ENCODE peak calls at places on chromosomes 7 and 10, in ten cellular contexts. One of them, this sample, is unnamed.

GRCh38 chr10:43689955-43690771 is 41.5 kb upstream of the ZNF32 start:
- DNase-seq in activated CD4-positive, CD25-positive, alpha-beta regulatory T cell: peak; percentile 71
- DNase-seq in endothelial cell: peak; percentile 88
- DNase-seq in HS-5: peak; percentile 19
- DNase-seq in RWPE1: peak; percentile 48
- DNase-seq in AG04450: peak; percentile 26
- DNase-seq in stimulated activated CD8-positive, alpha-beta memory T cell treated with anti-CD3 and anti-CD28 coated beads, Interleukin-7, amount 100 ng/mL, for 1 hour: peak; percentile 67
- DNase-seq in HAP-1: peak; percentile 81
- DNase-seq in hypothalamus: peak; percentile 46
- DNase-seq in PC-9: peak; percentile 54
- DNase-seq in this sample: no peak

GRCh38 chr7:39105720-39106119 is 128.0 kb downstream of the POU6F2 start:
- DNase-seq in activated CD4-positive, CD25-positive, alpha-beta regulatory T cell: no peak
- DNase-seq in endothelial cell: no peak
- DNase-seq in HS-5: no peak
- DNase-seq in RWPE1: no peak
- DNase-seq in AG04450: no peak
- DNase-seq in stimulated activated CD8-positive, alpha-beta memory T cell treated with anti-CD3 and anti-CD28 coated beads, Interleukin-7, amount 100 ng/mL, for 1 hour: no peak
- DNase-seq in HAP-1: no peak
- DNase-seq in hypothalamus: no peak
- DNase-seq in PC-9: no peak
- DNase-seq in this sample: no peak

GRCh38 chr10:49144021-49144720 is 10.3 kb upstream of the FAM170B start:
- DNase-seq in activated CD4-positive, CD25-positive, alpha-beta regulatory T cell: no peak
- DNase-seq in endothelial cell: no peak
- DNase-seq in HS-5: no peak
- DNase-seq in RWPE1: no peak
- DNase-seq in AG04450: peak; percentile 74
- DNase-seq in stimulated activated CD8-positive, alpha-beta memory T cell treated with anti-CD3 and anti-CD28 coated beads, Interleukin-7, amount 100 ng/mL, for 1 hour: no peak
- DNase-seq in HAP-1: no peak
- DNase-seq in hypothalamus: no peak
- DNase-seq in PC-9: no peak
- DNase-seq in this sample: no peak

GRCh38 chr7:3034591-3035150 is 9.0 kb downstream of the CARD11 start:
- DNase-seq in activated CD4-positive, CD25-positive, alpha-beta regulatory T cell: no peak
- DNase-seq in endothelial cell: no peak
- DNase-seq in HS-5: no peak
- DNase-seq in RWPE1: no peak
- DNase-seq in AG04450: no peak
- DNase-seq in stimulated activated CD8-positive, alpha-beta memory T cell treated with anti-CD3 and anti-CD28 coated beads, Interleukin-7, amount 100 ng/mL, for 1 hour: no peak
- DNase-seq in HAP-1: no peak
- DNase-seq in hypothalamus: no peak
- DNase-seq in PC-9: no peak
- DNase-seq in this sample: no peak

GRCh38 chr7:50608196-50608906 is 43.1 kb upstream of the DDC start:
- DNase-seq in activated CD4-positive, CD25-positive, alpha-beta regulatory T cell: no peak
- DNase-seq in endothelial cell: no peak
- DNase-seq in HS-5: no peak
- DNase-seq in RWPE1: no peak
- DNase-seq in AG04450: no peak
- DNase-seq in stimulated activated CD8-positive, alpha-beta memory T cell treated with anti-CD3 and anti-CD28 coated beads, Interleukin-7, amount 100 ng/mL, for 1 hour: no peak
- DNase-seq in HAP-1: no peak
- DNase-seq in hypothalamus: no peak
- DNase-seq in PC-9: no peak
- DNase-seq in this sample: no peak

GRCh38 chr7:140857048-140857447 is 67.7 kb downstream of the BRAF start:
- DNase-seq in activated CD4-positive, CD25-positive, alpha-beta regulatory T cell: no peak
- DNase-seq in endothelial cell: no peak
- DNase-seq in HS-5: no peak
- DNase-seq in RWPE1: no peak
- DNase-seq in AG04450: no peak
- DNase-seq in stimulated activated CD8-positive, alpha-beta memory T cell treated with anti-CD3 and anti-CD28 coated beads, Interleukin-7, amount 100 ng/mL, for 1 hour: no peak
- DNase-seq in HAP-1: no peak
- DNase-seq in hypothalamus: no peak
- DNase-seq in PC-9: no peak
- DNase-seq in this sample: no peak

GRCh38 chr7:122688385-122688998 is 10.4 kb downstream of the RNF133 start:
- DNase-seq in activated CD4-positive, CD25-positive, alpha-beta regulatory T cell: no peak
- DNase-seq in endothelial cell: no peak
- DNase-seq in HS-5: no peak
- DNase-seq in RWPE1: no peak
- DNase-seq in AG04450: no peak
- DNase-seq in stimulated activated CD8-positive, alpha-beta memory T cell treated with anti-CD3 and anti-CD28 coated beads, Interleukin-7, amount 100 ng/mL, for 1 hour: no peak
- DNase-seq in HAP-1: no peak
- DNase-seq in hypothalamus: no peak
- DNase-seq in PC-9: no peak
- DNase-seq in this sample: no peak

GRCh38 chr10:102242118-102242485 is 790 bp upstream of the PITX3 start:
- DNase-seq in activated CD4-positive, CD25-positive, alpha-beta regulatory T cell: no peak
- DNase-seq in endothelial cell: no peak
- DNase-seq in HS-5: no peak
- DNase-seq in RWPE1: no peak
- DNase-seq in AG04450: no peak
- DNase-seq in stimulated activated CD8-positive, alpha-beta memory T cell treated with anti-CD3 and anti-CD28 coated beads, Interleukin-7, amount 100 ng/mL, for 1 hour: no peak
- DNase-seq in HAP-1: no peak
- DNase-seq in hypothalamus: no peak
- DNase-seq in PC-9: no peak
- DNase-seq in this sample: no peak

GRCh38 chr7:108299251-108300014 is 156.8 kb downstream of the NRCAM start:
- DNase-seq in activated CD4-positive, CD25-positive, alpha-beta regulatory T cell: no peak
- DNase-seq in endothelial cell: no peak
- DNase-seq in HS-5: peak; percentile 25
- DNase-seq in RWPE1: no peak
- DNase-seq in AG04450: no peak
- DNase-seq in stimulated activated CD8-positive, alpha-beta memory T cell treated with anti-CD3 and anti-CD28 coated beads, Interleukin-7, amount 100 ng/mL, for 1 hour: no peak
- DNase-seq in HAP-1: no peak
- DNase-seq in hypothalamus: no peak
- DNase-seq in PC-9: peak; percentile 53
- DNase-seq in this sample: no peak

GRCh38 chr10:72719941-72720592 is 28.1 kb downstream of the MCU start:
- DNase-seq in activated CD4-positive, CD25-positive, alpha-beta regulatory T cell: no peak
- DNase-seq in endothelial cell: no peak
- DNase-seq in HS-5: no peak
- DNase-seq in RWPE1: peak; percentile 57
- DNase-seq in AG04450: no peak
- DNase-seq in stimulated activated CD8-positive, alpha-beta memory T cell treated with anti-CD3 and anti-CD28 coated beads, Interleukin-7, amount 100 ng/mL, for 1 hour: no peak
- DNase-seq in HAP-1: no peak
- DNase-seq in hypothalamus: no peak
- DNase-seq in PC-9: peak; percentile 59
- DNase-seq in this sample: no peak

GRCh38 chr10:71218046-71218832 is 5.9 kb downstream of the UNC5B start:
- DNase-seq in activated CD4-positive, CD25-positive, alpha-beta regulatory T cell: no peak
- DNase-seq in endothelial cell: no peak
- DNase-seq in HS-5: no peak
- DNase-seq in RWPE1: peak; percentile 70
- DNase-seq in AG04450: no peak
- DNase-seq in stimulated activated CD8-positive, alpha-beta memory T cell treated with anti-CD3 and anti-CD28 coated beads, Interleukin-7, amount 100 ng/mL, for 1 hour: no peak
- DNase-seq in HAP-1: no peak
- DNase-seq in hypothalamus: no peak
- DNase-seq in PC-9: peak; percentile 41
- DNase-seq in this sample: no peak

GRCh38 chr10:32332299-32332750 is 14.6 kb downstream of the EPC1 start:
- DNase-seq in activated CD4-positive, CD25-positive, alpha-beta regulatory T cell: peak; percentile 53
- DNase-seq in endothelial cell: no peak
- DNase-seq in HS-5: no peak
- DNase-seq in RWPE1: no peak
- DNase-seq in AG04450: no peak
- DNase-seq in stimulated activated CD8-positive, alpha-beta memory T cell treated with anti-CD3 and anti-CD28 coated beads, Interleukin-7, amount 100 ng/mL, for 1 hour: peak; percentile 31
- DNase-seq in HAP-1: no peak
- DNase-seq in hypothalamus: no peak
- DNase-seq in PC-9: no peak
- DNase-seq in this sample: no peak

GRCh38 chr7:17147409-17147808 is 151.0 kb upstream of the AHR start:
- DNase-seq in activated CD4-positive, CD25-positive, alpha-beta regulatory T cell: no peak
- DNase-seq in endothelial cell: no peak
- DNase-seq in HS-5: peak; percentile 50
- DNase-seq in RWPE1: no peak
- DNase-seq in AG04450: no peak
- DNase-seq in stimulated activated CD8-positive, alpha-beta memory T cell treated with anti-CD3 and anti-CD28 coated beads, Interleukin-7, amount 100 ng/mL, for 1 hour: no peak
- DNase-seq in HAP-1: no peak
- DNase-seq in hypothalamus: no peak
- DNase-seq in PC-9: no peak
- DNase-seq in this sample: no peak

GRCh38 chr10:99013885-99014284 is 221.8 kb downstream of the HPSE2 start:
- DNase-seq in activated CD4-positive, CD25-positive, alpha-beta regulatory T cell: no peak
- DNase-seq in endothelial cell: no peak
- DNase-seq in HS-5: no peak
- DNase-seq in RWPE1: no peak
- DNase-seq in AG04450: no peak
- DNase-seq in stimulated activated CD8-positive, alpha-beta memory T cell treated with anti-CD3 and anti-CD28 coated beads, Interleukin-7, amount 100 ng/mL, for 1 hour: no peak
- DNase-seq in HAP-1: no peak
- DNase-seq in hypothalamus: no peak
- DNase-seq in PC-9: no peak
- DNase-seq in this sample: no peak